ENCODE peak calls at places on chromosomes 16 and 17, in seven cellular contexts. C, V, T, W, H, Q and U are unnamed samples.

GRCh38 chr17:59756236-59756818 is 48.9 kb downstream of the VMP1 start:
- DNase-seq in H (peak), W (no peak), Q (peak), V (peak), C (no peak), T (no peak), U (no peak)

GRCh38 chr16:19169081-19169639 is 1.1 kb downstream of the SYT17 start:
- DNase-seq in T (no peak), C (no peak), H (no peak), Q (no peak), W (peak), V (no peak), U (no peak)

GRCh38 chr16:81555660-81556059 is 111.1 kb downstream of the CMIP start:
- DNase-seq in H (no peak), C (no peak), W (no peak), V (no peak), Q (no peak), T (no peak), U (no peak)

GRCh38 chr16:74605746-74606520 is 981 bp downstream of the GLG1 start:
- DNase-seq in V (peak), T (no peak), Q (peak), H (no peak), W (peak), C (no peak), U (no peak)

GRCh38 chr16:28166394-28167208 is 45.2 kb downstream of the XPO6 start:
- DNase-seq in C (peak), V (no peak), Q (no peak), W (no peak), H (no peak), T (no peak), U (no peak)

GRCh38 chr17:36901506-36901905 is 35.8 kb upstream of the LHX1 start:
- DNase-seq in T (no peak), H (peak), W (no peak), V (no peak), Q (peak), C (no peak), U (no peak)

GRCh38 chr17:76132574-76133338 is 8.3 kb downstream of the FOXJ1 start:
- DNase-seq in H (no peak), C (no peak), W (no peak), Q (no peak), V (no peak), T (no peak), U (no peak)

GRCh38 chr17:29840884-29841283 is 89.1 kb downstream of the SSH2 start:
- DNase-seq in T (no peak), C (no peak), Q (no peak), V (no peak), W (no peak), H (no peak), U (no peak)

GRCh38 chr16:17404903-17405691 is 65.7 kb downstream of the XYLT1 start:
- DNase-seq in T (peak), W (peak), Q (peak), C (no peak), V (peak), H (no peak), U (no peak)

GRCh38 chr17:48215583-48216139 is 108.1 kb downstream of the SNX11 start:
- DNase-seq in C (no peak), V (peak), W (no peak), Q (peak), H (peak), T (no peak), U (no peak)

GRCh38 chr17:78868391-78868790 is 27.8 kb upstream of the USP36 start:
- DNase-seq in T (peak), Q (peak), C (no peak), W (no peak), H (no peak), V (no peak), U (no peak)

GRCh38 chr16:19269098-19269497 is 16.4 kb upstream of the CLEC19A start:
- DNase-seq in V (no peak), C (no peak), H (no peak), Q (no peak), T (no peak), W (no peak), U (no peak)

GRCh38 chr17:56690441-56691291 is 97.2 kb downstream of the NOG start:
- DNase-seq in H (no peak), V (no peak), C (no peak), Q (peak), T (no peak), W (no peak), U (no peak)

GRCh38 chr17:51650772-51651171 is 390.4 kb downstream of the UTP18 start:
- DNase-seq in T (no peak), Q (no peak), H (no peak), V (no peak), C (no peak), W (no peak), U (no peak)

GRCh38 chr17:67693811-67694210 is 23.9 kb upstream of the NOL11 start:
- DNase-seq in C (no peak), T (no peak), H (no peak), Q (no peak), W (no peak), V (no peak), U (no peak)

GRCh38 chr16:71726491-71727319 is 2.2 kb upstream of the PHLPP2 start:
- DNase-seq in C (no peak), T (no peak), Q (peak), V (no peak), W (no peak), H (no peak), U (no peak)

GRCh38 chr17:78644259-78644658 is 67.1 kb upstream of the DNAH17 start:
- DNase-seq in T (no peak), W (no peak), C (no peak), Q (no peak), V (no peak), H (no peak), U (no peak)

GRCh38 chr17:15262291-15263205 is 2.6 kb downstream of the PMP22 start:
- DNase-seq in C (no peak), H (peak), V (peak), Q (peak), W (peak), T (peak), U (no peak)

GRCh38 chr17:80991645-80992076 is at the start of gene CHMP6:
- DNase-seq in T (no peak), W (peak), Q (peak), V (no peak), C (peak), H (peak), U (peak)

GRCh38 chr17:13477180-13477611 is 124.5 kb downstream of the HS3ST3A1 start:
- DNase-seq in T (no peak), H (no peak), Q (peak), C (no peak), V (no peak), W (no peak), U (no peak)

GRCh38 chr17:74045608-74046007 is 157.9 kb upstream of the RPL38 start:
- DNase-seq in C (no peak), W (no peak), V (no peak), H (no peak), T (no peak), Q (no peak), U (no peak)

GRCh38 chr17:29664743-29665479 is 42.2 kb upstream of the CORO6 start:
- DNase-seq in H (peak), W (no peak), Q (peak), V (peak), C (peak), T (peak), U (no peak)

GRCh38 chr17:44004077-44004760 is at the start of gene NAGS:
- DNase-seq in W (no peak), H (no peak), C (no peak), Q (no peak), T (no peak), V (no peak), U (no peak)

GRCh38 chr16:55009581-55009980 is 78.9 kb downstream of the IRX5 start:
- DNase-seq in V (no peak), C (no peak), H (no peak), T (no peak), Q (no peak), W (no peak), U (no peak)